ENCODE peak calls at places on chromosomes 2 and 18, in six cellular contexts. One of them, this sample, is unnamed.
A peak's percentile ranks its signal among the peaks of the same experiment; 100 is the strongest.

GRCh38 chr2:649461-650342 is 27.5 kb downstream of the TMEM18 start:
- DNase-seq in keratinocyte: no peak
- DNase-seq in activated naive CD8-positive, alpha-beta T cell treated with anti-CD3 and anti-CD28 coated beads, Interleukin-2, amount 50 U/mL, for 16 hours: no peak
- DNase-seq in T-helper 17 cell: no peak
- DNase-seq in GM03348: no peak
- DNase-seq in amniotic stem cell: no peak
- DNase-seq in this sample: no peak

GRCh38 chr2:8565399-8566154 is 116.3 kb upstream of the ID2 start:
- DNase-seq in amniotic stem cell: no peak
- DNase-seq in GM03348: no peak
- DNase-seq in T-helper 17 cell: no peak
- DNase-seq in keratinocyte: no peak
- DNase-seq in activated naive CD8-positive, alpha-beta T cell treated with anti-CD3 and anti-CD28 coated beads, Interleukin-2, amount 50 U/mL, for 16 hours: no peak
- DNase-seq in this sample: no peak

GRCh38 chr2:137776697-137777096 is 187.6 kb upstream of the HNMT start:
- DNase-seq in keratinocyte: no peak
- DNase-seq in activated naive CD8-positive, alpha-beta T cell treated with anti-CD3 and anti-CD28 coated beads, Interleukin-2, amount 50 U/mL, for 16 hours: no peak
- DNase-seq in T-helper 17 cell: no peak
- DNase-seq in GM03348: no peak
- DNase-seq in amniotic stem cell: no peak
- DNase-seq in this sample: no peak

GRCh38 chr2:176291768-176292393 is 22.6 kb downstream of the MTX2 start:
- DNase-seq in activated naive CD8-positive, alpha-beta T cell treated with anti-CD3 and anti-CD28 coated beads, Interleukin-2, amount 50 U/mL, for 16 hours: no peak
- DNase-seq in T-helper 17 cell: no peak
- DNase-seq in GM03348: no peak
- DNase-seq in keratinocyte: no peak
- DNase-seq in amniotic stem cell: no peak
- DNase-seq in this sample: no peak

GRCh38 chr2:75157435-75157834 is 41.9 kb downstream of the TACR1 start:
- DNase-seq in GM03348: peak; percentile 52
- DNase-seq in T-helper 17 cell: no peak
- DNase-seq in keratinocyte: no peak
- DNase-seq in amniotic stem cell: no peak
- DNase-seq in activated naive CD8-positive, alpha-beta T cell treated with anti-CD3 and anti-CD28 coated beads, Interleukin-2, amount 50 U/mL, for 16 hours: no peak
- DNase-seq in this sample: no peak

GRCh38 chr2:149860276-149860921 is 272.8 kb upstream of the MMADHC start:
- DNase-seq in amniotic stem cell: no peak
- DNase-seq in GM03348: peak; percentile 67
- DNase-seq in activated naive CD8-positive, alpha-beta T cell treated with anti-CD3 and anti-CD28 coated beads, Interleukin-2, amount 50 U/mL, for 16 hours: no peak
- DNase-seq in T-helper 17 cell: no peak
- DNase-seq in keratinocyte: no peak
- DNase-seq in this sample: no peak

GRCh38 chr18:55779711-55780590 is 192.0 kb upstream of the TCF4 start:
- DNase-seq in GM03348: peak; percentile 73
- DNase-seq in T-helper 17 cell: no peak
- DNase-seq in keratinocyte: no peak
- DNase-seq in activated naive CD8-positive, alpha-beta T cell treated with anti-CD3 and anti-CD28 coated beads, Interleukin-2, amount 50 U/mL, for 16 hours: no peak
- DNase-seq in amniotic stem cell: no peak
- DNase-seq in this sample: no peak

GRCh38 chr18:46660955-46661749 is 4.1 kb upstream of the LOXHD1 start:
- DNase-seq in GM03348: peak; percentile 64
- DNase-seq in T-helper 17 cell: no peak
- DNase-seq in activated naive CD8-positive, alpha-beta T cell treated with anti-CD3 and anti-CD28 coated beads, Interleukin-2, amount 50 U/mL, for 16 hours: no peak
- DNase-seq in amniotic stem cell: no peak
- DNase-seq in keratinocyte: no peak
- DNase-seq in this sample: no peak

GRCh38 chr18:80246656-80247402 is 485 bp downstream of the PARD6G start:
- DNase-seq in T-helper 17 cell: no peak
- DNase-seq in GM03348: peak; percentile 46
- DNase-seq in keratinocyte: no peak
- DNase-seq in amniotic stem cell: no peak
- DNase-seq in activated naive CD8-positive, alpha-beta T cell treated with anti-CD3 and anti-CD28 coated beads, Interleukin-2, amount 50 U/mL, for 16 hours: no peak
- DNase-seq in this sample: no peak

GRCh38 chr2:57373530-57373929 is 673.1 kb upstream of the VRK2 start:
- DNase-seq in GM03348: peak; percentile 77
- DNase-seq in amniotic stem cell: peak; percentile 41
- DNase-seq in activated naive CD8-positive, alpha-beta T cell treated with anti-CD3 and anti-CD28 coated beads, Interleukin-2, amount 50 U/mL, for 16 hours: no peak
- DNase-seq in keratinocyte: peak; percentile 36
- DNase-seq in T-helper 17 cell: no peak
- DNase-seq in this sample: no peak

GRCh38 chr18:32437080-32437834 is 33.4 kb downstream of the GAREM1 start:
- DNase-seq in keratinocyte: no peak
- DNase-seq in T-helper 17 cell: no peak
- DNase-seq in activated naive CD8-positive, alpha-beta T cell treated with anti-CD3 and anti-CD28 coated beads, Interleukin-2, amount 50 U/mL, for 16 hours: no peak
- DNase-seq in GM03348: no peak
- DNase-seq in amniotic stem cell: no peak
- DNase-seq in this sample: no peak

GRCh38 chr18:63155910-63156773 is 163.4 kb downstream of the BCL2 start:
- DNase-seq in amniotic stem cell: no peak
- DNase-seq in GM03348: no peak
- DNase-seq in keratinocyte: no peak
- DNase-seq in activated naive CD8-positive, alpha-beta T cell treated with anti-CD3 and anti-CD28 coated beads, Interleukin-2, amount 50 U/mL, for 16 hours: no peak
- DNase-seq in T-helper 17 cell: no peak
- DNase-seq in this sample: no peak

GRCh38 chr2:237998530-237998929 is 31.7 kb downstream of the UBE2F start:
- DNase-seq in GM03348: no peak
- DNase-seq in T-helper 17 cell: no peak
- DNase-seq in amniotic stem cell: no peak
- DNase-seq in activated naive CD8-positive, alpha-beta T cell treated with anti-CD3 and anti-CD28 coated beads, Interleukin-2, amount 50 U/mL, for 16 hours: no peak
- DNase-seq in keratinocyte: no peak
- DNase-seq in this sample: no peak

This sample was measured in thoracic aorta.